ENCODE peak calls at places on chromosomes 7 and 10, in four cellular contexts. Y is heart left ventricle, V is PC-3, L is astrocyte of the spinal cord. Z is an unnamed sample.

GRCh38 chr7:98168181-98168903 is 42.9 kb upstream of the BHLHA15 start:
- DNase-seq in L (peak; percentile 66), V (peak; percentile 86), Y (no peak), Z (peak; percentile 18)

GRCh38 chr7:134420509-134421125 is 38.3 kb downstream of the AKR1B1 start:
- DNase-seq in L (peak; percentile 40), Y (no peak), V (peak; percentile 79), Z (peak; percentile 38)

GRCh38 chr10:30722956-30723355 is 93.4 kb upstream of the LYZL2 start:
- DNase-seq in V (no peak), L (no peak), Y (no peak), Z (no peak)

GRCh38 chr10:63713191-63714144 is 192.3 kb downstream of the REEP3 start:
- DNase-seq in V (peak; percentile 38), Y (peak; percentile 87), L (peak; percentile 95), Z (no peak)

GRCh38 chr7:16668978-16669377 is 23.0 kb downstream of the BZW2 start:
- DNase-seq in V (peak; percentile 11), L (no peak), Y (no peak), Z (no peak)

GRCh38 chr10:94358480-94358879 is 4.3 kb downstream of the NOC3L start:
- DNase-seq in V (peak; percentile 75), Y (no peak), L (peak; percentile 95), Z (peak; percentile 70)

GRCh38 chr10:76523798-76524231 is 1092.4 kb downstream of the LRMDA start:
- DNase-seq in L (no peak), V (no peak), Y (no peak), Z (no peak)

GRCh38 chr7:37107047-37107446 is 341.6 kb downstream of the ELMO1 start:
- DNase-seq in Y (no peak), V (no peak), L (no peak), Z (no peak)

GRCh38 chr7:36658603-36659516 is 65.4 kb downstream of the AOAH start:
- DNase-seq in V (peak; percentile 91), L (peak; percentile 87), Y (no peak), Z (peak; percentile 53)

GRCh38 chr10:96632974-96633373 is 46.2 kb upstream of the TM9SF3 start:
- DNase-seq in Y (no peak), V (no peak), L (no peak), Z (no peak)

GRCh38 chr7:92717982-92718716 is 118.2 kb downstream of the CDK6 start:
- DNase-seq in L (peak; percentile 90), V (peak; percentile 70), Y (peak; percentile 71), Z (no peak)

GRCh38 chr10:96287392-96288105 is 16.2 kb upstream of the BLNK start:
- DNase-seq in Y (no peak), V (no peak), L (no peak), Z (no peak)

GRCh38 chr7:703049-703448 is 23.4 kb upstream of the DNAAF5 start:
- DNase-seq in Y (no peak), L (no peak), V (no peak), Z (no peak)

GRCh38 chr7:75727881-75728592 is 10.7 kb downstream of the HIP1 start:
- DNase-seq in L (peak; percentile 78), Y (peak; percentile 29), V (peak; percentile 92), Z (no peak)

GRCh38 chr7:86600506-86601290 is 43.0 kb upstream of the GRM3 start:
- DNase-seq in V (no peak), L (no peak), Y (no peak), Z (no peak)

GRCh38 chr10:96706331-96706853 is 13.9 kb downstream of the PIK3AP1 start:
- DNase-seq in V (no peak), L (no peak), Y (no peak), Z (no peak)

GRCh38 chr7:120740348-120740747 is 117.6 kb downstream of the TSPAN12 start:
- DNase-seq in L (peak; percentile 74), Y (no peak), V (no peak), Z (no peak)

GRCh38 chr10:72126872-72127232 is 38.5 kb upstream of the SPOCK2 start:
- DNase-seq in V (no peak), Y (no peak), L (no peak), Z (no peak)

DNA sequence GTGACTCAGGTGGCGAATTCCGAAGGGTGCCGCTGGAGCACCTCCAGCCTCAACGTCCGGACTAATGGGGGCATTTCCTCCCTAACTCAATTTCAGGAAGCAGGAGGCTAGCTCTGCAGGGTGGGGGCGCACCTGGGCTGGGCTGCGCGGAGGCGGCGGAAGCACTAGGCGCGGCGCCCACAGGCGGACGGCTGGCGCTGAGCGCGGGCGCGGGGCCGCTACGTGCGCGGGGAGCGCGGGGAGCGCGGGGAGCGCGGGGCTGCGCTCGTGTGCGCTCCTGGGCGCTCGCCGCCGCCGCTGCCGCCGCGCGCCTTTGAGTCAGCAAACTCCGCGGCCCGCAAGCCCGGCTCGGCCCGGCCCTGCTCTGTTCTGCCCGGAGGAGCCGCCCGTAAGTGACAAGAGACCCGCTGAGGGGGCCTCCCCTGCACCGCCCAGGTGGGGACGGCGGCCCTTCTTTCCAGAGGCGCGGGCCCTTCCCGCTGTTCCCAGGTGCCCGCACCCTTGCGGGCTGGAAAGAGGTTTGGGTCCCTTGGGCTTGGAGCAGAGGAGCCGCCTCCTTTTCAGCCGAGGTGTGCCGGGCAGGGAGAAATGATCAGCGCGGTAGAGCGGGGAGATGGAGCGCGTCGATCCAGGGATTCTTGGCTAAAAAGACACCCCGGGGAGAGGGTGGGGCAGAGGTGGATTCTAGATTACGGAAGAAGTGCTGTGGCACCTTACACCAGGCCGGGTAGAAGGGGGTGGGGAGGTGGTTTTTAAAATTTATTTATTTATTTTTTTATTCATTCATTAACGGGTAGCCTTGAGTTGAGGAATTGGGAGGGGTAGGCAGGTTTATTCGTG is at the start of gene SNX10:
- DNase-seq in V (peak; percentile 72), Y (peak; percentile 68), L (no peak), Z (no peak)
- TF ChIP-seq CTCF in V (peak; percentile 54), Y (no peak), L (no peak), Z (no peak)

GRCh38 chr10:119178371-119179119 is at the start of gene PRDX3:
- DNase-seq in V (peak; percentile 83), L (peak; percentile 92), Y (peak; percentile 94), Z (peak; percentile 57)
- TF ChIP-seq CTCF in V (no peak), L (no peak), Y (peak; percentile 18), Z (peak; percentile 8)

DNA sequence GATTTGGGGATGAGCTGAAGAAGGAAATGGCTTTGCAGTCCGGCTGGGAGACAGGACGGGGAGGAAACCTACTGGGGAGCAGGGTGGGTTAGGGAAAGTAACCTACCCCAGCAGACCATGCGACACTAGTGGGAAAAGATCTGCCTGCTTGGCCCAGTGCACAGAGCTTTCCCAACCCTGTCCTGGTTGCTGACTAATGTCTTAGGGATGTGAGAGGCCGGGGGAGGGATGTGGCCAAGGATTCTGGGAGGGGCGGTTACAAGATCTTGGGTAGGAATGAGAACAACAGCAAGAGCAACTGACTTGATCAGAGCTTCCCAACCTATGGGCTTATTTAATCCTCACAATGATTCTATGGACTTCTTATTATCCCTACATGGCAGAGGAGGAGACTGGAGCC is 24.0 kb upstream of the EIF5AL1 start:
- DNase-seq in Y (peak; percentile 44), L (peak; percentile 91), V (peak; percentile 100), Z (peak; percentile 76)
- TF ChIP-seq CTCF in Y (no peak), L (no peak), V (no peak), Z (no peak)

GRCh38 chr7:41889472-41889871 is 186.6 kb upstream of the INHBA start:
- DNase-seq in L (no peak), V (no peak), Y (no peak), Z (no peak)

GRCh38 chr7:41893656-41894055 is 190.8 kb upstream of the INHBA start:
- DNase-seq in V (no peak), L (no peak), Y (no peak), Z (no peak)

GRCh38 chr7:41890631-41891265 is 187.9 kb upstream of the INHBA start:
- DNase-seq in L (no peak), V (no peak), Y (peak; percentile 52), Z (no peak)

GRCh38 chr7:41889040-41889439 is 186.2 kb upstream of the INHBA start:
- DNase-seq in L (no peak), V (no peak), Y (no peak), Z (no peak)

GRCh38 chr7:41891967-41892755 is 189.3 kb upstream of the INHBA start:
- DNase-seq in V (no peak), L (no peak), Y (no peak), Z (no peak)
- TF ChIP-seq CTCF in V (peak; percentile 27), L (no peak), Y (no peak), Z (no peak)

GRCh38 chr10:48309711-48310226 is 3.3 kb downstream of the MAPK8 start:
- DNase-seq in Y (no peak), L (peak; percentile 69), V (peak; percentile 73), Z (no peak)
- TF ChIP-seq CTCF in Y (no peak), L (no peak), V (peak; percentile 54), Z (peak; percentile 19)

DNA sequence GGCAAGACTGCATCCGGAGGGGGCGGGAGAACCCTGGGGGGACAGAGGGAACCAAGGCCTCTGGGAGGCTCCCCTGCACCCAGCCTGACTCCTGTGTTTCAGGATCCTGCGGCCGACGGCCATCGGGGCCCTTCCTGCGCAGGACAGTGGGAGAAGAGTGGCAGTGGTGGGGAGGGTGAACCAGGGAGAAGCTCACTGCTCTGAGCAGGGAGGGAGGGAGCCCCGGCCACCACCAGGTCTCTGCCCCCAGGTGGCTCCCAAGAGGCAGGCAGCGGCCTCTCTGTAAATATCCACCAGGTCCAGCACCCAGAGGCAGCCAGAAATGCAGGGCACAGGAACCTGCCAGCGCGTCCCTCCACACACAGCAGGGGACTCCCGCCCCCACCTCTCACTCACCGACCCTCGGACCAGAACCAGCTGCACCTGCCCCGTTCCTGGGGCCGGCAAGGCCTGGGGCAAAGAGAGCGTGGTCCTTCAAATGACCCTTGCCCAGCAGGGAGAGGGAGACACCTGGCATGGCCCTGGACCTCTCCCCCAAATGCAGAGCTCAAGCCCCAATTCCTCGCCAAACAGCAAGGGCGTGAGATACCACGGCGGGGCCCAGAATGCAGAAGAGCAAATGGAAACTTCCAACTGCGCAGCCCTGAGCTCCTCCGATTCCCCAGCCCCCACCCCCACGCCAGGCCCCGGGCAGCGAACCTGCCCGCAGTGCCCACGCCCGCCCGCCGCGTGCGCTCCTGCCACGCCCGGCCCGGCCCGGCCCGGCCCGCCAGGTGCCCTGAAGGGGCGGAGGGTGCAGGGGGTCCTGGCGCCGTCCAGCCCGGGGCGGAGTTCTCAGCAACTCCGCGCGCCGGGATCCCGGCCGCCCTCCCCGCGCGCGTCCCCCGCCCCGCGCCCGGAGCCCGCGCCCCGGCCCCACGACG is 805 bp downstream of the RASGEF1A start:
- DNase-seq in L (no peak), Y (no peak), V (peak; percentile 57), Z (no peak)
- TF ChIP-seq CTCF in L (peak; percentile 20), Y (peak; percentile 8), V (peak; percentile 60), Z (no peak)

DNA sequence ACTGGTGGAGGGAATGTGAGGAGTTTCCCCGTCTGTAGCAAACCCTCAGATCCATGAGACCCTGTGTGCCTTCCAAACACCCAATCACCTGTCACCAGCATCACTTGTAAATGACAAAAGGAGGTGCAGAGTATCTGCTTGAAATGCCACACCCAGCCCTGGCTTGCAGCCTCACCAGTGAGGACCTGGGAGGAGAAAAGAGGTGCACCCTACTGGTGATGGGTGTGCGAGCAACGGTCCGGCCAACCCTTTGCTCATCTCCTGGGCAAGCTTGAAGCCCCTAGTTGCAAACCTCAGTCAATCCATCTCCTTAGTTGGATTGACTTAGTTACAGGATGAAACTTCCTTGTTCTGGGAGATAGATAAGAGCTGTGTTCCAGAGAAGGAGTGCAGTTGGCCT is 62.4 kb upstream of the WAPL start:
- DNase-seq in V (peak; percentile 15), L (no peak), Y (no peak), Z (no peak)
- TF ChIP-seq CTCF in V (peak; percentile 17), L (no peak), Y (no peak), Z (no peak)

GRCh38 chr10:1142596-1142995 is 86.4 kb downstream of the WDR37 start:
- DNase-seq in V (no peak), Y (no peak), L (no peak), Z (no peak)
- TF ChIP-seq CTCF in V (peak; percentile 31), Y (no peak), L (peak; percentile 26), Z (no peak)

GRCh38 chr7:128031901-128032604 is 816 bp upstream of the LRRC4 start:
- DNase-seq in Y (peak; percentile 52), V (no peak), L (peak; percentile 87), Z (peak; percentile 61)
- TF ChIP-seq CTCF in Y (no peak), V (no peak), L (peak; percentile 38), Z (peak; percentile 25)

GRCh38 chr7:117505238-117505637 is 25.4 kb downstream of the CFTR start:
- DNase-seq in L (no peak), V (no peak), Y (no peak), Z (no peak)
- TF ChIP-seq CTCF in L (no peak), V (no peak), Y (no peak), Z (no peak)